ENCODE peak calls at places on chromosomes 7 and 10, in four cellular contexts. One of them, this sample, is unnamed.

GRCh38 chr10:44864637-44865288 is 46.4 kb upstream of the TMEM72 start:
- DNase-seq in nephron progenitor cell: peak
- DNase-seq in hippocampal formation: peak
- DNase-seq in AG08395: peak
- DNase-seq in this sample: peak

GRCh38 chr7:129741743-129742213 is 130.3 kb downstream of the NRF1 start:
- DNase-seq in nephron progenitor cell: no peak
- DNase-seq in hippocampal formation: no peak
- DNase-seq in AG08395: no peak
- DNase-seq in this sample: no peak

GRCh38 chr7:104225441-104225840 is 17.6 kb upstream of the ORC5 start:
- DNase-seq in nephron progenitor cell: no peak
- DNase-seq in hippocampal formation: no peak
- DNase-seq in AG08395: no peak
- DNase-seq in this sample: no peak

GRCh38 chr7:34454381-34454780 is 203.6 kb upstream of the NPSR1 start:
- DNase-seq in nephron progenitor cell: no peak
- DNase-seq in hippocampal formation: no peak
- DNase-seq in AG08395: no peak
- DNase-seq in this sample: no peak

GRCh38 chr10:10662720-10663467 is 354.8 kb upstream of the CELF2 start:
- DNase-seq in nephron progenitor cell: no peak
- DNase-seq in hippocampal formation: no peak
- DNase-seq in AG08395: no peak
- DNase-seq in this sample: no peak

GRCh38 chr7:144256112-144256511 is 8.5 kb downstream of the OR2A7 start:
- DNase-seq in nephron progenitor cell: no peak
- DNase-seq in hippocampal formation: no peak
- DNase-seq in AG08395: peak
- DNase-seq in this sample: no peak

GRCh38 chr7:157352506-157352905 is 15.7 kb downstream of the DNAJB6 start:
- DNase-seq in nephron progenitor cell: no peak
- DNase-seq in hippocampal formation: no peak
- DNase-seq in AG08395: no peak
- DNase-seq in this sample: no peak

GRCh38 chr10:49359349-49360231 is 36.3 kb downstream of the DRGX start:
- DNase-seq in nephron progenitor cell: peak
- DNase-seq in hippocampal formation: no peak
- DNase-seq in AG08395: no peak
- DNase-seq in this sample: peak

GRCh38 chr7:151485006-151485732 is 34.5 kb downstream of the RHEB start:
- DNase-seq in nephron progenitor cell: no peak
- DNase-seq in hippocampal formation: no peak
- DNase-seq in AG08395: peak
- DNase-seq in this sample: peak

GRCh38 chr7:115561341-115562110 is 469.0 kb downstream of the TFEC start:
- DNase-seq in nephron progenitor cell: no peak
- DNase-seq in hippocampal formation: no peak
- DNase-seq in AG08395: peak
- DNase-seq in this sample: peak

GRCh38 chr7:47282790-47283496 is 299.0 kb downstream of the TNS3 start:
- DNase-seq in nephron progenitor cell: no peak
- DNase-seq in hippocampal formation: no peak
- DNase-seq in AG08395: no peak
- DNase-seq in this sample: no peak

GRCh38 chr7:137074386-137075030 is 206.1 kb downstream of the CHRM2 start:
- DNase-seq in nephron progenitor cell: no peak
- DNase-seq in hippocampal formation: no peak
- DNase-seq in AG08395: peak
- DNase-seq in this sample: peak

GRCh38 chr10:178208-178607 is 43.0 kb downstream of the ZMYND11 start:
- DNase-seq in nephron progenitor cell: no peak
- DNase-seq in hippocampal formation: no peak
- DNase-seq in AG08395: peak
- DNase-seq in this sample: no peak

GRCh38 chr10:74842301-74842700 is 15.9 kb downstream of the KAT6B start:
- DNase-seq in nephron progenitor cell: no peak
- DNase-seq in hippocampal formation: no peak
- DNase-seq in AG08395: peak
- DNase-seq in this sample: no peak

GRCh38 chr10:79347894-79348639 is 798 bp downstream of the PPIF start:
- DNase-seq in nephron progenitor cell: peak
- DNase-seq in hippocampal formation: peak
- DNase-seq in AG08395: peak
- DNase-seq in this sample: peak

GRCh38 chr7:139230078-139230477 is 959 bp upstream of the UBN2 start:
- DNase-seq in nephron progenitor cell: no peak
- DNase-seq in hippocampal formation: no peak
- DNase-seq in AG08395: no peak
- DNase-seq in this sample: peak

GRCh38 chr7:107874605-107875446 is 16.2 kb upstream of the DLD start:
- DNase-seq in nephron progenitor cell: peak
- DNase-seq in hippocampal formation: no peak
- DNase-seq in AG08395: peak
- DNase-seq in this sample: peak

GRCh38 chr10:6347391-6347951 is 144.7 kb downstream of the PFKFB3 start:
- DNase-seq in nephron progenitor cell: no peak
- DNase-seq in hippocampal formation: no peak
- DNase-seq in AG08395: peak
- DNase-seq in this sample: peak

GRCh38 chr7:116271161-116271979 is 61.0 kb downstream of the TES start:
- DNase-seq in nephron progenitor cell: no peak
- DNase-seq in hippocampal formation: no peak
- DNase-seq in AG08395: peak
- DNase-seq in this sample: no peak

This sample was measured in osteoblast.